ENCODE peak calls at places on chromosomes 12 and 14, in nine cellular contexts. Q is HCT116, W is GM23248, I is GM23338, U is PC-3, S is hepatocyte, Y is MM.1S, B is neural progenitor cell, K is SK-N-SH. A is an unnamed sample.

GRCh38 chr14:49303952-49304516 is 282.1 kb downstream of the RPS29 start:
- DNase-seq in I (peak; percentile 84), B (peak; percentile 73), S (peak; percentile 67), W (peak; percentile 35), Y (peak; percentile 27), K (no peak), U (peak; percentile 60), Q (no peak), A (peak; percentile 10)

GRCh38 chr14:30355431-30355913 is 203.5 kb upstream of the G2E3 start:
- DNase-seq in Q (no peak), B (no peak), Y (peak; percentile 45), S (no peak), W (no peak), U (no peak), I (no peak), K (no peak), A (no peak)

GRCh38 chr12:45289245-45290217 is 73.6 kb downstream of the ANO6 start:
- DNase-seq in Y (no peak), S (no peak), B (no peak), W (no peak), Q (no peak), K (no peak), I (no peak), U (no peak), A (no peak)

GRCh38 chr14:31895206-31895605 is 181.9 kb upstream of the ARHGAP5 start:
- DNase-seq in I (no peak), Y (no peak), W (peak; percentile 91), U (peak; percentile 84), S (peak; percentile 26), B (no peak), K (no peak), Q (no peak), A (no peak)

GRCh38 chr12:15118946-15119345 is 102.3 kb downstream of the RERG start:
- DNase-seq in I (no peak), Q (no peak), W (no peak), Y (no peak), U (no peak), S (no peak), B (no peak), K (no peak), A (no peak)

GRCh38 chr12:46386877-46387629 is 14.5 kb upstream of the SLC38A2 start:
- DNase-seq in B (peak; percentile 34), K (no peak), Y (peak; percentile 54), I (peak; percentile 67), W (peak; percentile 60), Q (no peak), S (no peak), U (peak; percentile 56), A (peak; percentile 74)

GRCh38 chr12:103272949-103273348 is 222.8 kb downstream of the C12orf42 start:
- DNase-seq in B (no peak), S (peak; percentile 4), K (no peak), W (no peak), Y (no peak), U (peak; percentile 24), I (no peak), Q (no peak), A (no peak)

GRCh38 chr12:15268927-15269552 is 47.8 kb upstream of the RERG start:
- DNase-seq in Y (peak; percentile 67), W (peak; percentile 72), I (peak; percentile 73), K (peak; percentile 67), Q (peak; percentile 62), B (peak; percentile 73), S (peak; percentile 83), U (peak; percentile 56), A (peak; percentile 66)

GRCh38 chr12:8078400-8078799 is 3.7 kb upstream of the NECAP1 start:
- DNase-seq in K (peak; percentile 64), I (peak; percentile 60), W (peak; percentile 69), B (peak; percentile 62), U (peak; percentile 29), Q (peak; percentile 50), S (peak; percentile 59), Y (peak; percentile 69), A (peak; percentile 66)

GRCh38 chr12:83031301-83031700 is 344.6 kb downstream of the TMTC2 start:
- DNase-seq in I (no peak), S (no peak), U (no peak), W (no peak), Y (no peak), B (no peak), Q (no peak), K (no peak), A (no peak)

GRCh38 chr12:48865141-48865440 is 579 bp downstream of the RND1 start:
- DNase-seq in W (no peak), Y (peak; percentile 14), Q (no peak), K (no peak), B (peak; percentile 36), U (no peak), S (no peak), I (peak; percentile 44), A (peak; percentile 54)

GRCh38 chr12:30729547-30729946 is 25.2 kb downstream of the CAPRIN2 start:
- DNase-seq in S (no peak), Q (no peak), Y (no peak), I (no peak), B (no peak), K (no peak), W (no peak), U (no peak), A (no peak)

GRCh38 chr12:71849109-71849851 is 9.7 kb downstream of the TBC1D15 start:
- DNase-seq in U (no peak), Y (no peak), K (no peak), Q (no peak), W (no peak), S (no peak), I (no peak), B (no peak), A (no peak)

GRCh38 chr14:100904307-100905019 is 941 bp upstream of the RTL1 start:
- DNase-seq in Q (no peak), Y (no peak), K (peak; percentile 83), U (peak; percentile 15), S (peak; percentile 72), B (peak; percentile 94), W (peak; percentile 13), I (peak; percentile 88), A (no peak)

GRCh38 chr14:38931969-38932652 is 170.9 kb downstream of the SEC23A start:
- DNase-seq in U (peak; percentile 21), B (no peak), W (no peak), S (peak; percentile 55), Q (no peak), Y (no peak), K (no peak), I (peak; percentile 21), A (no peak)

GRCh38 chr14:20400965-20401593 is 12.2 kb downstream of the TEP1 start:
- DNase-seq in K (no peak), I (no peak), U (peak; percentile 98), Y (peak; percentile 19), S (peak; percentile 36), W (peak; percentile 60), B (no peak), Q (peak; percentile 74), A (no peak)

GRCh38 chr12:54039417-54040147 is 6.7 kb downstream of the HOXC5 start:
- DNase-seq in B (peak; percentile 11), U (no peak), K (no peak), W (peak; percentile 40), Q (no peak), I (no peak), S (no peak), Y (no peak), A (no peak)
- H3K4me3 ChIP-seq in B (no peak overlapping the region), U (no peak overlapping the region), K (no peak overlapping the region), W (no peak overlapping the region), Q (no peak overlapping the region), I (no peak overlapping the region), S (no peak overlapping the region), Y (peak overlapping the region; percentile 13), A (no peak overlapping the region)

GRCh38 chr12:109293106-109293505 is 16.0 kb downstream of the FOXN4 start:
- DNase-seq in U (no peak), B (no peak), K (no peak), W (no peak), I (no peak), Q (no peak), S (no peak), Y (no peak), A (no peak)

GRCh38 chr12:109290061-109290460 is 19.0 kb downstream of the FOXN4 start:
- DNase-seq in K (no peak), W (no peak), Q (no peak), I (no peak), B (no peak), U (no peak), Y (no peak), S (no peak), A (no peak)

GRCh38 chr12:109292342-109292711 is 16.8 kb downstream of the FOXN4 start:
- DNase-seq in B (no peak), S (no peak), Q (no peak), K (no peak), Y (no peak), W (no peak), I (no peak), U (no peak), A (no peak)

GRCh38 chr12:109291117-109291516 is 18.0 kb downstream of the FOXN4 start:
- DNase-seq in B (no peak), Y (no peak), I (no peak), U (no peak), K (no peak), S (no peak), W (no peak), Q (no peak), A (no peak)

GRCh38 chr12:109291531-109292341 is 17.3 kb downstream of the FOXN4 start:
- DNase-seq in U (no peak), I (peak; percentile 92), B (peak; percentile 96), S (peak; percentile 70), K (peak; percentile 95), W (peak; percentile 56), Q (no peak), Y (no peak), A (no peak)
- TF ChIP-seq EZH2phosphoT487 in U (no peak), I (no peak), B (no peak), S (no peak), K (no peak), W (no peak), Q (no peak), Y (no peak), A (no peak)

DNA sequence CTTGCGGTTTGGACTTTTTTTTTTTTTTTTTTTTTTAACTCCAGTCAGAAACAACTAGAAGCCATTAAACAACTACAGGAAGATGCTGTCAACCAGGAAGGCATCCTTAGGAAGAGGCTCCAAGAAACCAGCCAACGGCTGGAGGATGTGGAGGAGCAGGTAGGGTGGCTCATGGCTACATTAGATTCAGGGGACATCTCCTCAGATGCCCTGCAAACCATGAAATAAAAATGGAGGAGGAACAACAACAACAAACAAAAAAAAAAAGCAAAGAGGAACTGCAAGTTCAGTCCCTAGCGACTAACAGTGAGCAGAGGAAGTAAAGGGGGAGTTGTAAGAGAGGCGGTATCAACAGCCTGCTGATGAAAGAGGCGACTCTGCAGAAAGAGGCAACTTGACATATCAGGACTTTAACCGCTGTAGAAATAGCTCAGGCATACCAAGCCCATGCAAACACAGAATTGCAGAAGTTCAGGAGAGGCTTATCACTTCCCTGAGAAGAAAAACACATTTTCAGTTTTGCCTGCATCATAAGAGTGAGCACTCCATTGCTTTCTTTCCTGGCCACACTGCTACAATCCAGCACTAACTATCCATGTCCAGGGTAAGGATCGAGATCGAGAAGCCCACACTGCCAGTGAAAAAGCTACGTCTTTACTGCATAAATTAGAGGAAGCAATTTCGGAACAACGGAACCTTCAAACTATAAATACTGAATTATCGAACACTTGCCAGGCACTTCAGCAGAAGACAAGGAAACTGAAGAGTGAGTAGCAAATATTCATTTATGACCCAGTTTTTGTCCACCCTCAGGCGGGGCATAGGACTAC is 103.5 kb upstream of the BCAT1 start:
- DNase-seq in K (no peak), W (no peak), Y (peak; percentile 76), I (peak; percentile 22), U (no peak), B (no peak), Q (no peak), S (peak; percentile 52), A (peak; percentile 95)
- H3K4me3 ChIP-seq in K (no peak overlapping the region), W (no peak overlapping the region), Y (peak overlapping the region; percentile 81), I (no peak overlapping the region), U (no peak overlapping the region), B (no peak overlapping the region), Q (peak overlapping the region; percentile 13), S (peak overlapping the region; percentile 20), A (peak overlapping the region; percentile 90)

GRCh38 chr12:92156139-92156538 is 10.5 kb upstream of the BTG1 start:
- DNase-seq in U (no peak), Y (no peak), B (no peak), S (no peak), K (no peak), I (no peak), Q (no peak), W (no peak), A (no peak)
- TF ChIP-seq EZH2phosphoT487 in U (no peak), Y (no peak), B (no peak), S (no peak), K (no peak), I (no peak), Q (no peak), W (no peak), A (no peak)